ENCODE peak calls at places on chromosomes 13 and 19, in eight cellular contexts. L is uterus, H is stomach, U is AG04449, G is lower leg skin, D is GM12865, M is HFFc6, R is right lobe of liver. O is an unnamed sample.

GRCh38 chr13:34933349-34933748 is 8.7 kb upstream of the NBEA start:
- DNase-seq in L (no peak), H (no peak), U (no peak), G (no peak), D (no peak), M (no peak), R (no peak), O (no peak)

GRCh38 chr19:31149306-31149975 is 199.8 kb downstream of the TSHZ3 start:
- DNase-seq in L (no peak), H (no peak), U (no peak), G (peak), D (no peak), M (no peak), R (no peak), O (no peak)

GRCh38 chr19:861756-862528 is 2.5 kb downstream of the CFD start:
- DNase-seq in L (no peak), H (no peak), U (no peak), G (no peak), D (peak), M (no peak), R (peak), O (peak)

GRCh38 chr19:16952046-16952445 is 63.2 kb downstream of the F2RL3 start:
- DNase-seq in L (no peak), H (no peak), U (no peak), G (peak), D (no peak), M (no peak), R (no peak), O (no peak)

GRCh38 chr13:98315902-98316301 is 138.8 kb upstream of the RNF113B start:
- DNase-seq in L (no peak), H (no peak), U (no peak), G (no peak), D (no peak), M (no peak), R (no peak), O (no peak)

GRCh38 chr19:46206176-46206575 is 23.4 kb upstream of the IGFL1 start:
- DNase-seq in L (no peak), H (no peak), U (no peak), G (no peak), D (no peak), M (no peak), R (no peak), O (no peak)

GRCh38 chr13:100075700-100076587 is 12.9 kb upstream of the PCCA start:
- DNase-seq in L (no peak), H (no peak), U (no peak), G (no peak), D (no peak), M (peak), R (peak), O (no peak)

GRCh38 chr13:27607125-27607524 is 13.2 kb downstream of the LNX2 start:
- DNase-seq in L (no peak), H (no peak), U (peak), G (no peak), D (no peak), M (peak), R (no peak), O (no peak)

GRCh38 chr19:17309198-17309961 is at the start of gene DDA1:
- DNase-seq in L (peak), H (peak), U (peak), G (peak), D (peak), M (peak), R (peak), O (peak)

GRCh38 chr19:4904481-4904880 is 1.8 kb upstream of the ARRDC5 start:
- DNase-seq in L (no peak), H (no peak), U (no peak), G (no peak), D (no peak), M (no peak), R (no peak), O (no peak)

GRCh38 chr13:67224148-67224846 is 5.8 kb downstream of the PCDH9 start:
- DNase-seq in L (peak), H (peak), U (peak), G (peak), D (peak), M (peak), R (peak), O (peak)

GRCh38 chr13:111006508-111007031 is 91.7 kb upstream of the ANKRD10 start:
- DNase-seq in L (peak), H (no peak), U (peak), G (peak), D (no peak), M (peak), R (no peak), O (no peak)

GRCh38 chr13:37241786-37242185 is 136.3 kb upstream of the CSNK1A1L start:
- DNase-seq in L (no peak), H (no peak), U (no peak), G (no peak), D (no peak), M (no peak), R (no peak), O (no peak)

GRCh38 chr13:72696590-72696989 is 30.8 kb downstream of the MZT1 start:
- DNase-seq in L (no peak), H (no peak), U (no peak), G (no peak), D (no peak), M (peak), R (no peak), O (no peak)

GRCh38 chr13:74066937-74067336 is 67.3 kb downstream of the KLF12 start:
- DNase-seq in L (no peak), H (no peak), U (no peak), G (no peak), D (no peak), M (no peak), R (no peak), O (no peak)

GRCh38 chr19:2337329-2337707 is 8.8 kb downstream of the SPPL2B start:
- DNase-seq in L (peak), H (no peak), U (no peak), G (no peak), D (no peak), M (peak), R (no peak), O (no peak)

GRCh38 chr13:31824705-31825512 is 85.6 kb downstream of the RXFP2 start:
- DNase-seq in L (no peak), H (no peak), U (no peak), G (no peak), D (peak), M (peak), R (no peak), O (no peak)

GRCh38 chr19:5880604-5881078 is 10.3 kb upstream of the FUT5 start:
- DNase-seq in L (peak), H (no peak), U (peak), G (no peak), D (no peak), M (peak), R (peak), O (no peak)

GRCh38 chr13:46648166-46648607 is 95.2 kb downstream of the LRCH1 start:
- DNase-seq in L (no peak), H (peak), U (no peak), G (no peak), D (peak), M (no peak), R (peak), O (peak)

GRCh38 chr13:27018230-27018875 is 153.3 kb downstream of the USP12 start:
- DNase-seq in L (no peak), H (peak), U (no peak), G (peak), D (no peak), M (no peak), R (peak), O (no peak)

GRCh38 chr19:927044-927706 is 1.3 kb downstream of the ARID3A start:
- DNase-seq in L (peak), H (peak), U (no peak), G (peak), D (peak), M (no peak), R (peak), O (peak)

GRCh38 chr19:14437578-14438140 is 4.6 kb downstream of the PKN1 start:
- DNase-seq in L (no peak), H (no peak), U (no peak), G (no peak), D (no peak), M (no peak), R (no peak), O (no peak)

GRCh38 chr19:10111405-10111811 is at the start of gene P2RY11:
- DNase-seq in L (no peak), H (no peak), U (no peak), G (no peak), D (peak), M (no peak), R (no peak), O (peak)

GRCh38 chr13:99926014-99926731 is 45.4 kb downstream of the ZIC5 start:
- DNase-seq in L (no peak), H (peak), U (no peak), G (no peak), D (no peak), M (peak), R (no peak), O (no peak)

GRCh38 chr13:79710376-79710775 is 229.4 kb downstream of the NDFIP2 start:
- DNase-seq in L (no peak), H (no peak), U (no peak), G (no peak), D (no peak), M (peak), R (no peak), O (no peak)

GRCh38 chr19:11166281-11167142 is 10.9 kb upstream of the SPC24 start:
- DNase-seq in L (peak), H (no peak), U (no peak), G (peak), D (no peak), M (peak), R (no peak), O (no peak)

GRCh38 chr13:108263961-108264360 is 5.6 kb upstream of the TNFSF13B start:
- DNase-seq in L (no peak), H (no peak), U (no peak), G (no peak), D (no peak), M (no peak), R (no peak), O (no peak)

GRCh38 chr19:3343619-3344502 is 22.5 kb upstream of the NFIC start:
- DNase-seq in L (peak), H (peak), U (no peak), G (peak), D (peak), M (peak), R (peak), O (peak)

GRCh38 chr19:38669532-38669931 is 22.1 kb downstream of the ACTN4 start:
- DNase-seq in L (no peak), H (no peak), U (no peak), G (no peak), D (no peak), M (no peak), R (no peak), O (peak)

GRCh38 chr19:2032296-2032941 is 16.9 kb upstream of the BTBD2 start:
- DNase-seq in L (peak), H (peak), U (no peak), G (peak), D (no peak), M (peak), R (peak), O (peak)

GRCh38 chr13:99997702-99998219 is 16.2 kb downstream of the ZIC2 start:
- DNase-seq in L (no peak), H (no peak), U (no peak), G (peak), D (no peak), M (no peak), R (no peak), O (no peak)

GRCh38 chr13:85879014-85879413 is 79.8 kb upstream of the SLITRK6 start:
- DNase-seq in L (no peak), H (no peak), U (no peak), G (no peak), D (no peak), M (no peak), R (no peak), O (no peak)
- TF ChIP-seq CTCF in L (no peak), H (no peak), U (no peak), G (no peak), D (no peak), M (no peak), R (peak), O (no peak)

GRCh38 chr13:62627226-62627625 is 1211.6 kb upstream of the PCDH20 start:
- DNase-seq in L (no peak), H (no peak), U (no peak), G (peak), D (no peak), M (no peak), R (no peak), O (peak)

GRCh38 chr13:62629618-62630017 is 1214.0 kb upstream of the PCDH20 start:
- DNase-seq in L (no peak), H (peak), U (no peak), G (no peak), D (no peak), M (no peak), R (no peak), O (no peak)

GRCh38 chr13:62631124-62631523 is 1215.5 kb upstream of the PCDH20 start:
- DNase-seq in L (no peak), H (no peak), U (no peak), G (no peak), D (no peak), M (no peak), R (no peak), O (no peak)

GRCh38 chr13:62625214-62625613 is 1209.6 kb upstream of the PCDH20 start:
- DNase-seq in L (no peak), H (no peak), U (no peak), G (no peak), D (no peak), M (no peak), R (no peak), O (peak)

DNA sequence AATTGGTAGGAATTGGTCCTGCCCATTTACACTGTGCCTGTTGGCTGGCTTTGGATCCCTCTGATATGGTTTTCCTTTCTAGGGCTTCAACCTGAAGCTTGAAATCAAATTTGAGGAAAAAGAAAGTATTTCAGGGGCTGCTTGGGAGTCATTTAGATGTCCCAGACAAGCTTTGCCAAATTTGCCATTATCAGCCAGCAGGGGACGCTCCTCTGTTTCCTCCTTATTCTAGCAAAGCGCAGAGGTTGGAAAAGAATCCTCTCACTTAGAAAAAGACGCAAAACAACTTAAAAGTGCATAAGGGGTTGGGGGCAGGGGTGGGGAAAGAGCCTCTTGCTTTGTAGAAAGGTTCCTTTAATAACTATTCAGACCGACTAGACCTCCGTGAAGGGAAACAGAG is 1211.1 kb upstream of the PCDH20 start:
- DNase-seq in L (no peak), H (no peak), U (no peak), G (no peak), D (peak), M (no peak), R (no peak), O (no peak)
- TF ChIP-seq CTCF in L (no peak), H (no peak), U (no peak), G (no peak), D (peak), M (peak), R (no peak), O (no peak)

GRCh38 chr13:113457510-113457909 is 4.2 kb upstream of the ADPRHL1 start:
- DNase-seq in L (no peak), H (no peak), U (no peak), G (peak), D (no peak), M (no peak), R (no peak), O (no peak)
- TF ChIP-seq CTCF in L (no peak), H (no peak), U (no peak), G (no peak), D (no peak), M (no peak), R (no peak), O (no peak)

DNA sequence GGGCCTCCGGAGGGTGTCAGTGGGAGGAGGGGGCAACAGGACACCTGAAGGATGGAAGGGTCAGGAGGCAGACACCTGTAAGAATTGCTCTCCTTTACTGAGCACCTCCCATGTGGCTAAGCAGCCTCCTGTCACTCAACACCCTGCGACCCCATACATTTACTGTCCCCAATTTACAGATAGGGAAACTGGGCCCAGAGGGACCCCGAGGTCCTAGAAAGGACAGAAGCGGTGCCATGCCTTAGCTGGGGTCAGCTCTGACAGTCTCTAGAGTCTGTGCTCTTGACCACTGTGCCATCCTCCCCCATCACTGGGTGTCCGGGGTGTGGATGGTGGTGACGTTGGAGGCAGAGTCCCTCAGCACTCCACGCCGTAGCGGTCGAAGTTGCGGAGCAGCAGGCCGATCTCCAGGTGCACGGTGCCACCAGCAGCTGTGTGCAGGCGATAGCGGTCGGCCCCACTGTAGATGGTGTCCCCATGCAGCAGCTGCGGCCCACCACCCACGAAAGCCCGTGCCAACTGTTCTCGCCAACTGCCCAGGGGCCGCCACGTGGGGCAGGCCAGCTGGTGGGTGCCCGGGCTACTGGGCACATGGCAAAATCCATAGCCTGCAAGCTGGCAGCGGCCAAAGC is 737 bp upstream of the TGFB1 start:
- DNase-seq in L (peak), H (no peak), U (no peak), G (no peak), D (no peak), M (no peak), R (no peak), O (peak)
- TF ChIP-seq CTCF in L (no peak), H (no peak), U (no peak), G (no peak), D (no peak), M (peak), R (no peak), O (peak)

DNA sequence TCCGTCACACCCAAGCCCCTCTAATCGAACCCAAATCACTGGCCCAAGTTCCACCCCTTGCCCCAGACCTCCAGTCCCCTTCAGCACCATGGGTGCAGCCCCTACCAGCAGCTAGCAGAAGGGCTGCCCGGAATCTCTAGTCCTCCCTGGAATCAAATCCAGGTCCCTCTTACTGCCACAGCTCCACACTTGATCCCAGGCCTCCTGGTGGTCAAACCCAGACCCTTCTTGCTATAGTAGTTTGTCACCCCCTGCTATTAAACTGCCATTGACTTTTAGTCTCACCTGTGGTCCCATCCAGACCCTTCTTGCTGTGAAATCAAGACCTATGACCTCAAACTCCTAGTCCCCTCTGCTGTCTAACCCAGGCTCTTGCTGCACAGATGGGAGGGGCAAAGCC is 8.7 kb downstream of the HIPK4 start:
- DNase-seq in L (no peak), H (no peak), U (no peak), G (no peak), D (no peak), M (no peak), R (no peak), O (no peak)
- TF ChIP-seq CTCF in L (no peak), H (no peak), U (peak), G (no peak), D (no peak), M (peak), R (no peak), O (no peak)

O was measured in spleen.